ENCODE peak calls at places on chromosomes 6 and 20, in seven cellular contexts. One of them, this sample, is unnamed.

GRCh38 chr6:62328607-62329006 is 42.6 kb upstream of the KHDRBS2 start:
- DNase-seq in mesothelial cell of epicardium: no peak
- DNase-seq in endothelial cell: no peak
- DNase-seq in iPS-NIHi11: no peak
- DNase-seq in AG04450: no peak
- DNase-seq in stimulated activated CD4-positive, alpha-beta T cell treated with anti-CD3 and anti-CD28 coated beads, Interleukin-1b, Interleukin-23, amount 100 ng/mL, for 4 hours: no peak
- DNase-seq in omental fat pad: no peak
- DNase-seq in this sample: no peak

GRCh38 chr20:58700121-58700780 is 7.7 kb downstream of the NPEPL1 start:
- DNase-seq in stimulated activated CD4-positive, alpha-beta T cell treated with anti-CD3 and anti-CD28 coated beads, Interleukin-1b, Interleukin-23, amount 100 ng/mL, for 4 hours: no peak
- DNase-seq in mesothelial cell of epicardium: no peak
- DNase-seq in iPS-NIHi11: no peak
- DNase-seq in AG04450: peak; percentile 6
- DNase-seq in endothelial cell: no peak
- DNase-seq in omental fat pad: no peak
- DNase-seq in this sample: no peak

GRCh38 chr6:7496266-7496875 is 45.1 kb upstream of the DSP start:
- DNase-seq in iPS-NIHi11: no peak
- DNase-seq in omental fat pad: no peak
- DNase-seq in endothelial cell: no peak
- DNase-seq in stimulated activated CD4-positive, alpha-beta T cell treated with anti-CD3 and anti-CD28 coated beads, Interleukin-1b, Interleukin-23, amount 100 ng/mL, for 4 hours: no peak
- DNase-seq in mesothelial cell of epicardium: no peak
- DNase-seq in AG04450: no peak
- DNase-seq in this sample: no peak

GRCh38 chr6:37620519-37620918 is 77.2 kb downstream of the MDGA1 start:
- DNase-seq in mesothelial cell of epicardium: no peak
- DNase-seq in endothelial cell: no peak
- DNase-seq in AG04450: no peak
- DNase-seq in stimulated activated CD4-positive, alpha-beta T cell treated with anti-CD3 and anti-CD28 coated beads, Interleukin-1b, Interleukin-23, amount 100 ng/mL, for 4 hours: no peak
- DNase-seq in omental fat pad: no peak
- DNase-seq in iPS-NIHi11: no peak
- DNase-seq in this sample: no peak

GRCh38 chr6:119196732-119197131 is 118.3 kb upstream of the FAM184A start:
- DNase-seq in endothelial cell: no peak
- DNase-seq in mesothelial cell of epicardium: no peak
- DNase-seq in AG04450: no peak
- DNase-seq in stimulated activated CD4-positive, alpha-beta T cell treated with anti-CD3 and anti-CD28 coated beads, Interleukin-1b, Interleukin-23, amount 100 ng/mL, for 4 hours: no peak
- DNase-seq in omental fat pad: no peak
- DNase-seq in iPS-NIHi11: no peak
- DNase-seq in this sample: no peak

GRCh38 chr6:55925292-55925691 is 49.9 kb upstream of the BMP5 start:
- DNase-seq in iPS-NIHi11: no peak
- DNase-seq in stimulated activated CD4-positive, alpha-beta T cell treated with anti-CD3 and anti-CD28 coated beads, Interleukin-1b, Interleukin-23, amount 100 ng/mL, for 4 hours: no peak
- DNase-seq in endothelial cell: no peak
- DNase-seq in mesothelial cell of epicardium: no peak
- DNase-seq in AG04450: no peak
- DNase-seq in omental fat pad: no peak
- DNase-seq in this sample: no peak

GRCh38 chr6:92967352-92967751 is 452.0 kb downstream of the EPHA7 start:
- DNase-seq in endothelial cell: no peak
- DNase-seq in stimulated activated CD4-positive, alpha-beta T cell treated with anti-CD3 and anti-CD28 coated beads, Interleukin-1b, Interleukin-23, amount 100 ng/mL, for 4 hours: no peak
- DNase-seq in mesothelial cell of epicardium: no peak
- DNase-seq in iPS-NIHi11: no peak
- DNase-seq in omental fat pad: no peak
- DNase-seq in AG04450: no peak
- DNase-seq in this sample: no peak

GRCh38 chr20:46192376-46192944 is 74.3 kb downstream of the CD40 start:
- DNase-seq in endothelial cell: no peak
- DNase-seq in stimulated activated CD4-positive, alpha-beta T cell treated with anti-CD3 and anti-CD28 coated beads, Interleukin-1b, Interleukin-23, amount 100 ng/mL, for 4 hours: no peak
- DNase-seq in omental fat pad: no peak
- DNase-seq in iPS-NIHi11: no peak
- DNase-seq in mesothelial cell of epicardium: no peak
- DNase-seq in AG04450: no peak
- DNase-seq in this sample: no peak

GRCh38 chr6:18022398-18023231 is 35.2 kb upstream of the KIF13A start:
- DNase-seq in stimulated activated CD4-positive, alpha-beta T cell treated with anti-CD3 and anti-CD28 coated beads, Interleukin-1b, Interleukin-23, amount 100 ng/mL, for 4 hours: no peak
- DNase-seq in endothelial cell: no peak
- DNase-seq in mesothelial cell of epicardium: no peak
- DNase-seq in iPS-NIHi11: peak; percentile 77
- DNase-seq in omental fat pad: no peak
- DNase-seq in AG04450: peak; percentile 20
- DNase-seq in this sample: no peak

GRCh38 chr6:168956141-168956838 is 297.4 kb downstream of the THBS2 start:
- DNase-seq in stimulated activated CD4-positive, alpha-beta T cell treated with anti-CD3 and anti-CD28 coated beads, Interleukin-1b, Interleukin-23, amount 100 ng/mL, for 4 hours: no peak
- DNase-seq in mesothelial cell of epicardium: no peak
- DNase-seq in AG04450: no peak
- DNase-seq in iPS-NIHi11: no peak
- DNase-seq in endothelial cell: no peak
- DNase-seq in omental fat pad: no peak
- DNase-seq in this sample: no peak

GRCh38 chr20:11216451-11217314 is 542.9 kb upstream of the JAG1 start:
- DNase-seq in AG04450: no peak
- DNase-seq in mesothelial cell of epicardium: no peak
- DNase-seq in omental fat pad: no peak
- DNase-seq in stimulated activated CD4-positive, alpha-beta T cell treated with anti-CD3 and anti-CD28 coated beads, Interleukin-1b, Interleukin-23, amount 100 ng/mL, for 4 hours: no peak
- DNase-seq in iPS-NIHi11: no peak
- DNase-seq in endothelial cell: no peak
- DNase-seq in this sample: no peak

This sample was measured in smooth muscle cell of the brain vasculature.